ENCODE peak calls at places on chromosomes 4 and X, in nine cellular contexts. One of them, this sample, is unnamed.
A peak's percentile ranks its signal among the peaks of the same experiment; 100 is the strongest.

GRCh38 chrX:16436348-16437188 is 213.4 kb upstream of the S100G start:
- DNase-seq in lower leg skin: peak; percentile 63
- DNase-seq in A549: peak; percentile 70
- DNase-seq in transverse colon: peak; percentile 79
- DNase-seq in ovary: peak; percentile 23
- DNase-seq in heart left ventricle: peak; percentile 64
- DNase-seq in IMR-90: peak; percentile 75
- DNase-seq in breast epithelium: peak; percentile 62
- DNase-seq in NB4: peak; percentile 56
- DNase-seq in this sample: no peak

GRCh38 chr4:167321299-167321698 is 87.0 kb upstream of the SPOCK3 start:
- DNase-seq in ovary: no peak
- DNase-seq in breast epithelium: no peak
- DNase-seq in A549: no peak
- DNase-seq in lower leg skin: no peak
- DNase-seq in IMR-90: no peak
- DNase-seq in heart left ventricle: no peak
- DNase-seq in NB4: no peak
- DNase-seq in transverse colon: no peak
- DNase-seq in this sample: no peak

GRCh38 chr4:68463796-68464195 is 16.5 kb downstream of the TMPRSS11E start:
- DNase-seq in A549: peak; percentile 9
- DNase-seq in heart left ventricle: no peak
- DNase-seq in breast epithelium: no peak
- DNase-seq in NB4: no peak
- DNase-seq in ovary: no peak
- DNase-seq in transverse colon: no peak
- DNase-seq in lower leg skin: no peak
- DNase-seq in IMR-90: peak; percentile 45
- DNase-seq in this sample: no peak

GRCh38 chr4:77721073-77721472 is 98.1 kb downstream of the CNOT6L start:
- DNase-seq in lower leg skin: no peak
- DNase-seq in ovary: no peak
- DNase-seq in heart left ventricle: no peak
- DNase-seq in IMR-90: no peak
- DNase-seq in NB4: no peak
- DNase-seq in breast epithelium: no peak
- DNase-seq in A549: no peak
- DNase-seq in transverse colon: no peak
- DNase-seq in this sample: no peak

GRCh38 chr4:52051213-52051614 is at the start of gene SPATA18:
- DNase-seq in A549: peak; percentile 2
- DNase-seq in breast epithelium: peak; percentile 52
- DNase-seq in heart left ventricle: peak; percentile 13
- DNase-seq in lower leg skin: no peak
- DNase-seq in transverse colon: peak; percentile 41
- DNase-seq in IMR-90: no peak
- DNase-seq in ovary: peak; percentile 18
- DNase-seq in NB4: no peak
- DNase-seq in this sample: no peak

GRCh38 chrX:134753185-134754008 is 95.1 kb upstream of the PLAC1 start:
- DNase-seq in breast epithelium: no peak
- DNase-seq in A549: peak; percentile 74
- DNase-seq in lower leg skin: no peak
- DNase-seq in transverse colon: no peak
- DNase-seq in IMR-90: peak; percentile 65
- DNase-seq in heart left ventricle: no peak
- DNase-seq in ovary: no peak
- DNase-seq in NB4: peak; percentile 24
- DNase-seq in this sample: no peak

GRCh38 chr4:15955670-15956069 is 7.3 kb downstream of the FGFBP2 start:
- DNase-seq in transverse colon: no peak
- DNase-seq in IMR-90: peak; percentile 23
- DNase-seq in ovary: no peak
- DNase-seq in lower leg skin: no peak
- DNase-seq in NB4: no peak
- DNase-seq in heart left ventricle: no peak
- DNase-seq in breast epithelium: no peak
- DNase-seq in A549: peak; percentile 51
- DNase-seq in this sample: no peak

GRCh38 chr4:1216869-1217294 is 32.0 kb downstream of the CTBP1 start:
- DNase-seq in IMR-90: no peak
- DNase-seq in heart left ventricle: no peak
- DNase-seq in A549: no peak
- DNase-seq in lower leg skin: no peak
- DNase-seq in breast epithelium: no peak
- DNase-seq in NB4: no peak
- DNase-seq in ovary: no peak
- DNase-seq in transverse colon: peak; percentile 63
- DNase-seq in this sample: no peak

GRCh38 chr4:7781993-7782392 is 157.7 kb downstream of the AFAP1 start:
- DNase-seq in NB4: no peak
- DNase-seq in A549: no peak
- DNase-seq in breast epithelium: peak; percentile 19
- DNase-seq in IMR-90: no peak
- DNase-seq in transverse colon: no peak
- DNase-seq in ovary: peak; percentile 12
- DNase-seq in heart left ventricle: no peak
- DNase-seq in lower leg skin: no peak
- DNase-seq in this sample: no peak

GRCh38 chrX:48937065-48937907 is 18.5 kb upstream of the PIM2 start:
- DNase-seq in IMR-90: no peak
- DNase-seq in A549: no peak
- DNase-seq in NB4: peak; percentile 94
- DNase-seq in breast epithelium: peak; percentile 51
- DNase-seq in ovary: no peak
- DNase-seq in heart left ventricle: peak; percentile 41
- DNase-seq in lower leg skin: peak; percentile 20
- DNase-seq in transverse colon: peak; percentile 84
- DNase-seq in this sample: peak; percentile 49

GRCh38 chr4:186727977-186728519 is 4.4 kb upstream of the FAT1 start:
- DNase-seq in ovary: no peak
- DNase-seq in A549: peak; percentile 72
- DNase-seq in IMR-90: no peak
- DNase-seq in breast epithelium: no peak
- DNase-seq in transverse colon: no peak
- DNase-seq in NB4: no peak
- DNase-seq in lower leg skin: no peak
- DNase-seq in heart left ventricle: no peak
- DNase-seq in this sample: no peak

GRCh38 chrX:139237141-139237540 is 293.4 kb upstream of the F9 start:
- DNase-seq in NB4: no peak
- DNase-seq in IMR-90: no peak
- DNase-seq in A549: no peak
- DNase-seq in breast epithelium: no peak
- DNase-seq in heart left ventricle: no peak
- DNase-seq in transverse colon: no peak
- DNase-seq in lower leg skin: no peak
- DNase-seq in ovary: no peak
- DNase-seq in this sample: no peak

GRCh38 chr4:169207436-169208089 is 63.2 kb downstream of the SH3RF1 start:
- DNase-seq in breast epithelium: no peak
- DNase-seq in ovary: no peak
- DNase-seq in heart left ventricle: no peak
- DNase-seq in lower leg skin: no peak
- DNase-seq in transverse colon: no peak
- DNase-seq in NB4: no peak
- DNase-seq in IMR-90: no peak
- DNase-seq in A549: no peak
- DNase-seq in this sample: no peak

GRCh38 chr4:38983756-38984647 is 48.2 kb downstream of the TMEM156 start:
- DNase-seq in lower leg skin: no peak
- DNase-seq in NB4: no peak
- DNase-seq in breast epithelium: no peak
- DNase-seq in A549: no peak
- DNase-seq in transverse colon: no peak
- DNase-seq in IMR-90: peak; percentile 56
- DNase-seq in heart left ventricle: no peak
- DNase-seq in ovary: no peak
- DNase-seq in this sample: no peak

GRCh38 chr4:123787710-123788109 is 391.1 kb downstream of the SPRY1 start:
- DNase-seq in NB4: no peak
- DNase-seq in transverse colon: no peak
- DNase-seq in heart left ventricle: no peak
- DNase-seq in ovary: no peak
- DNase-seq in A549: no peak
- DNase-seq in breast epithelium: no peak
- DNase-seq in lower leg skin: no peak
- DNase-seq in IMR-90: no peak
- DNase-seq in this sample: no peak

GRCh38 chr4:72987741-72988729 is 81.5 kb downstream of the COX18 start:
- DNase-seq in IMR-90: no peak
- DNase-seq in heart left ventricle: no peak
- DNase-seq in breast epithelium: no peak
- DNase-seq in A549: no peak
- DNase-seq in NB4: no peak
- DNase-seq in transverse colon: no peak
- DNase-seq in ovary: no peak
- DNase-seq in lower leg skin: no peak
- DNase-seq in this sample: no peak
- TF ChIP-seq CTCF in IMR-90: no peak
- TF ChIP-seq CTCF in heart left ventricle: peak; percentile 13
- TF ChIP-seq CTCF in breast epithelium: no peak
- TF ChIP-seq CTCF in A549: no peak
- TF ChIP-seq CTCF in NB4: no peak
- TF ChIP-seq CTCF in transverse colon: no peak
- TF ChIP-seq CTCF in ovary: no peak
- TF ChIP-seq CTCF in lower leg skin: no peak
- TF ChIP-seq CTCF in this sample: no peak

GRCh38 chrX:119693996-119694451 is 1.1 kb upstream of the SEPTIN6 start:
- DNase-seq in lower leg skin: no peak
- DNase-seq in ovary: peak; percentile 20
- DNase-seq in NB4: no peak
- DNase-seq in A549: no peak
- DNase-seq in IMR-90: no peak
- DNase-seq in transverse colon: peak; percentile 11
- DNase-seq in breast epithelium: no peak
- DNase-seq in heart left ventricle: no peak
- DNase-seq in this sample: no peak

GRCh38 chrX:119690921-119691716 is 1.8 kb downstream of the SEPTIN6 start:
- DNase-seq in A549: no peak
- DNase-seq in lower leg skin: no peak
- DNase-seq in heart left ventricle: no peak
- DNase-seq in ovary: no peak
- DNase-seq in IMR-90: peak; percentile 51
- DNase-seq in transverse colon: peak; percentile 11
- DNase-seq in breast epithelium: no peak
- DNase-seq in NB4: peak; percentile 33
- DNase-seq in this sample: no peak

GRCh38 chrX:119692241-119693031 is 532 bp downstream of the SEPTIN6 start:
- DNase-seq in transverse colon: peak; percentile 47
- DNase-seq in A549: peak; percentile 37
- DNase-seq in lower leg skin: no peak
- DNase-seq in NB4: peak; percentile 73
- DNase-seq in heart left ventricle: peak; percentile 27
- DNase-seq in breast epithelium: no peak
- DNase-seq in IMR-90: peak; percentile 48
- DNase-seq in ovary: peak; percentile 17
- DNase-seq in this sample: no peak

GRCh38 chrX:119694601-119695534 is 1.9 kb upstream of the SEPTIN6 start:
- DNase-seq in ovary: no peak
- DNase-seq in breast epithelium: no peak
- DNase-seq in lower leg skin: no peak
- DNase-seq in NB4: no peak
- DNase-seq in A549: peak; percentile 42
- DNase-seq in transverse colon: no peak
- DNase-seq in IMR-90: no peak
- DNase-seq in heart left ventricle: no peak
- DNase-seq in this sample: no peak

DNA sequence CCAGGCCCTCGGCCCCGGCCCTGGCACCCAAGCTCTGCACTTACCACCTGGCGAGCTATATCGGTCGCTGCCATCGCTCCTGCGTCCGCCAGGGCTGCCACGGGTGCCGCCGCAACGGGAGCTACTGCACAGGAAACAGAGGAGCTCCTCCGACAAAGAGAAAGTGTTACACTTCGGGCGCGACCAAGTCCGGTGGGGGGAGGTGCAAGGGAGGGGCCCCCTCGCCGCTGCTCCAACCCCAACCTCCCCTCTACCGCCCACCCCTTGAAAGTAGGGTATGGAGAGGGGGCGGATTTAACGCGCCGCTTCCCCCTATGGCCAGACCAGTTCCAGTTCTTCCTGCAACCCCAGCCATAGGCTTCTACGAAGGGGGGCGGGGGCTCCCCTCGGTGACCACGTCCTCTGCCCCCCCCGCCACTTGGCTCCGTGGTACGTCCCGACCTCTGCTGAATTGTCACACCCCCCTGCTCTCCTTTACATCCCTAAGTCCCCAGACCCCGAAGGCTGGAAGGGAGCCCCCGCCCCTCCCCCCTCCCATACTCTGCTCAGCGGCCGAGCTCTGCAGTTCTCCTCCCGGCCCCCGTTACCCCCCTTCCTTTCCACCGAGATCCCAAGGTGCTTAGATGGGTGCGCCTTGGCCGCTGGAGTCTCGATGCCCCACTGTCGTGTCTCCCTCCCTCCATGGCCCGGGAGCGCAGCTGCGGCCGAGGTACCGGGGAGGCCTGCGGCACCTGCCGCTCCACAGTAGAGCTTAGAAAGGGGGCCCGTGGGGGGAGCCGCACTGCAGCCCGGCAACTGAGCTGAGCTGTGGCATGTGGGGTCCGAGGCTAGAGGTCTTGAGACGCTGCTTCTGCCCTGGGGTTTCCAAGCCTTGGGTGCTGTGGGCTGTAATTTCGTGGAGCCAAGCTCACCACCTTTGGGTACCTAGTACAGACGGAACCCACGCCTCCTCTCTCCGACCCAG is at the start of gene SEPTIN6:
- DNase-seq in breast epithelium: no peak
- DNase-seq in ovary: peak; percentile 61
- DNase-seq in NB4: peak; percentile 92
- DNase-seq in lower leg skin: peak; percentile 21
- DNase-seq in A549: peak; percentile 75
- DNase-seq in transverse colon: peak; percentile 82
- DNase-seq in heart left ventricle: peak; percentile 67
- DNase-seq in IMR-90: peak; percentile 52
- DNase-seq in this sample: peak; percentile 38
- TF ChIP-seq POLR2A in breast epithelium: no peak
- TF ChIP-seq POLR2A in ovary: no peak
- TF ChIP-seq POLR2A in NB4: peak; percentile 85
- TF ChIP-seq POLR2A in lower leg skin: no peak
- TF ChIP-seq POLR2A in A549: peak; percentile 35
- TF ChIP-seq POLR2A in transverse colon: peak; percentile 78
- TF ChIP-seq POLR2A in heart left ventricle: peak; percentile 49
- TF ChIP-seq POLR2A in IMR-90: peak; percentile 72
- TF ChIP-seq POLR2A in this sample: peak; percentile 75

GRCh38 chr4:98113005-98113404 is 30.3 kb downstream of the STPG2 start:
- DNase-seq in transverse colon: no peak
- DNase-seq in heart left ventricle: no peak
- DNase-seq in A549: peak; percentile 20
- DNase-seq in ovary: no peak
- DNase-seq in NB4: peak; percentile 27
- DNase-seq in lower leg skin: no peak
- DNase-seq in IMR-90: peak; percentile 25
- DNase-seq in breast epithelium: no peak
- DNase-seq in this sample: no peak
- TF ChIP-seq CTCF in transverse colon: no peak
- TF ChIP-seq CTCF in heart left ventricle: peak; percentile 48
- TF ChIP-seq CTCF in A549: no peak
- TF ChIP-seq CTCF in ovary: no peak
- TF ChIP-seq CTCF in NB4: peak; percentile 9
- TF ChIP-seq CTCF in lower leg skin: no peak
- TF ChIP-seq CTCF in IMR-90: peak; percentile 32
- TF ChIP-seq CTCF in breast epithelium: no peak
- TF ChIP-seq CTCF in this sample: no peak

GRCh38 chr4:145732895-145733880 is 53.2 kb downstream of the C4orf51 start:
- DNase-seq in NB4: peak; percentile 75
- DNase-seq in ovary: peak; percentile 94
- DNase-seq in A549: peak; percentile 83
- DNase-seq in breast epithelium: peak; percentile 97
- DNase-seq in lower leg skin: peak; percentile 93
- DNase-seq in IMR-90: peak; percentile 89
- DNase-seq in heart left ventricle: peak; percentile 97
- DNase-seq in transverse colon: peak; percentile 95
- DNase-seq in this sample: peak; percentile 35
- TF ChIP-seq POLR2A in NB4: no peak
- TF ChIP-seq POLR2A in ovary: peak; percentile 85
- TF ChIP-seq POLR2A in A549: peak; percentile 16
- TF ChIP-seq POLR2A in breast epithelium: peak; percentile 88
- TF ChIP-seq POLR2A in lower leg skin: peak; percentile 31
- TF ChIP-seq POLR2A in IMR-90: peak; percentile 75
- TF ChIP-seq POLR2A in heart left ventricle: peak; percentile 76
- TF ChIP-seq POLR2A in transverse colon: peak; percentile 77
- TF ChIP-seq POLR2A in this sample: no peak